ENCODE peak calls at places on chromosomes 12 and 14, in ten cellular contexts. H is GM12891, R is endothelial cell of umbilical vein, N is stomach, Q is SK-N-SH, X is breast epithelium, D is transverse colon, U is Panc1, J is GM12892, B is HL-60. F is an unnamed sample.

GRCh38 chr14:58785741-58786140 is 148.0 kb downstream of the DACT1 start:
- DNase-seq in R (no peak), D (no peak), X (no peak), J (no peak), B (no peak), H (no peak), Q (no peak), U (no peak), N (no peak), F (no peak)

GRCh38 chr12:31732926-31733548 is 4.2 kb upstream of the AMN1 start:
- DNase-seq in B (peak), N (no peak), X (peak), J (no peak), R (peak), H (no peak), U (peak), D (no peak), Q (no peak), F (peak)

GRCh38 chr14:93089501-93090269 is 26.0 kb downstream of the ITPK1 start:
- DNase-seq in J (no peak), D (no peak), H (no peak), B (no peak), X (no peak), U (no peak), R (no peak), N (no peak), Q (no peak), F (no peak)

GRCh38 chr14:64682173-64682710 is 22.0 kb upstream of the PLEKHG3 start:
- DNase-seq in J (no peak), Q (no peak), N (peak), X (peak), D (peak), H (no peak), R (peak), U (no peak), B (no peak), F (peak)

GRCh38 chr14:70754989-70755388 is 54.3 kb downstream of the MAP3K9 start:
- DNase-seq in B (no peak), N (peak), J (no peak), Q (no peak), D (no peak), R (no peak), X (peak), H (no peak), U (peak), F (no peak)

GRCh38 chr12:10395390-10395998 is 5.7 kb upstream of the KLRK1 start:
- DNase-seq in B (peak), D (peak), U (peak), H (no peak), R (no peak), X (peak), J (no peak), Q (no peak), N (peak), F (peak)

GRCh38 chr12:3137268-3137761 is 60.1 kb downstream of the TSPAN9 start:
- DNase-seq in D (no peak), X (peak), J (no peak), Q (peak), R (peak), N (no peak), H (no peak), U (no peak), B (no peak), F (peak)

GRCh38 chr12:131088701-131089525 is 135.2 kb downstream of the ADGRD1 start:
- DNase-seq in B (no peak), H (no peak), U (no peak), D (no peak), Q (no peak), J (no peak), R (no peak), X (no peak), N (peak), F (no peak)

GRCh38 chr14:95056476-95056875 is 100.9 kb downstream of the DICER1 start:
- DNase-seq in N (peak), R (no peak), B (no peak), J (no peak), D (no peak), Q (no peak), H (no peak), U (no peak), X (peak), F (no peak)

GRCh38 chr14:49999216-49999761 is 106.4 kb downstream of the ARF6 start:
- DNase-seq in H (peak), J (peak), D (peak), Q (peak), U (no peak), X (peak), B (no peak), R (peak), N (peak), F (no peak)

GRCh38 chr12:108822458-108823205 is 34.8 kb downstream of the SSH1 start:
- DNase-seq in U (no peak), H (no peak), J (no peak), Q (peak), N (no peak), B (no peak), X (no peak), R (peak), D (no peak), F (no peak)
- TF ChIP-seq POLR2AphosphoS5 in U (no peak), H (no peak), J (no peak), Q (no peak), N (no peak), B (no peak), X (no peak), R (no peak), D (no peak), F (no peak)

GRCh38 chr12:106973545-106973944 is 13.4 kb downstream of the MTERF2 start:
- DNase-seq in R (no peak), N (no peak), D (no peak), U (no peak), Q (no peak), X (no peak), B (no peak), J (no peak), H (no peak), F (no peak)
- TF ChIP-seq POLR2AphosphoS5 in R (no peak), N (no peak), D (no peak), U (no peak), Q (no peak), X (no peak), B (no peak), J (no peak), H (no peak), F (no peak)

GRCh38 chr12:63095369-63095967 is 55.5 kb downstream of the AVPR1A start:
- DNase-seq in Q (no peak), D (no peak), H (no peak), N (no peak), B (no peak), U (no peak), X (no peak), J (no peak), R (no peak), F (no peak)

GRCh38 chr12:63093711-63094110 is 57.3 kb downstream of the AVPR1A start:
- DNase-seq in U (no peak), Q (no peak), R (no peak), J (no peak), X (no peak), B (no peak), D (no peak), N (no peak), H (no peak), F (no peak)

GRCh38 chr12:63103489-63104131 is 47.4 kb downstream of the AVPR1A start:
- DNase-seq in Q (peak), U (peak), R (peak), X (no peak), N (no peak), D (no peak), H (no peak), B (no peak), J (no peak), F (peak)

GRCh38 chr12:63093084-63093483 is 57.9 kb downstream of the AVPR1A start:
- DNase-seq in B (no peak), N (no peak), X (no peak), H (no peak), J (no peak), D (no peak), R (no peak), Q (no peak), U (no peak), F (no peak)

DNA sequence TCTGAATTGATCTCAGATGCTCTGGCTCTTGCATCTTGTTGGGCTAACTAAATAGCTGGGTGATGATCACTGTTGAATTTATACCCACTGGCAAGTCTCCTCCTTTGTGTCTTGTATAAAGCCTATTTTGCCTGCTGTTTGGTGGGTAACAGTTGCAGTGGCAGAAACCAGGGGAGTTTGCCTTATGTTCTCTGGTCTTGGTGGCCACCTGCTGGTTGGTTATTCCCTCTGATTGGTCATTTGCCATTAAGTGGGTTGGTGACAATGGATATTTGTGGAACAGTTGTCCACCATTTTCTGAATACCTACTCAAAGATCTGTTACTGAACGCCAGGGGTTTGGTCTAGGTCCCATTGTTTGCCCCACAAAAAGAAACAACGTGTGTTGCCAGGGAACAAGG is 52.1 kb downstream of the AVPR1A start:
- DNase-seq in B (no peak), R (no peak), X (no peak), N (no peak), U (no peak), H (no peak), D (no peak), J (no peak), Q (no peak), F (peak)
- TF ChIP-seq POLR2AphosphoS5 in B (no peak), R (no peak), X (no peak), N (no peak), U (no peak), H (no peak), D (no peak), J (no peak), Q (no peak), F (no peak)

DNA sequence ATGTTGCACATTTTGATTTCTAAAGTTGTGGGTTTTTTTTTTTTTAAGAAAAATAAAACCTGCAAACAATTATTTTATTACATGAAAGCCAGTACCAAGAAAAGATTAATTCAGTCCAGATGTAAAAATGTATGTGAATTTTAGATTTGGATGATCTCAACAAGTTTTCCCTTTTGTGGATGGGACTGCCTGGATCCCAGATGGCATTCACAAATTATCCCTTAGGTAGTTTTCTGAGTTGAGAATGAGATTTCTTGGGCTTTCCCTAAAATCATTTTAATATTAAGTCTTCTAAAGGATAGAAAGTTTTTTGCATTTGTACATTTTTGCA is 2.8 kb downstream of the FRMD6 start:
- DNase-seq in H (no peak), D (no peak), R (no peak), U (no peak), N (no peak), B (no peak), X (no peak), J (no peak), Q (peak), F (no peak)
- TF ChIP-seq POLR2AphosphoS5 in H (no peak), D (no peak), R (no peak), U (no peak), N (no peak), B (no peak), X (no peak), J (no peak), Q (no peak), F (no peak)

F was measured in GM23338.